ENCODE peak calls at places on chromosome 18, in six cellular contexts. L is CD4-positive, alpha-beta memory T cell; Y is GM23338; W is heart left ventricle; D is foreskin fibroblast; K is mucosa of descending colon. C is an unnamed sample.

GRCh38 chr18:328928-329327 is 61.1 kb upstream of the THOC1 start:
- DNase-seq in K (no peak), D (no peak), Y (no peak), W (no peak), L (no peak), C (no peak)

GRCh38 chr18:48688961-48689360 is 150.1 kb downstream of the CTIF start:
- DNase-seq in Y (no peak), W (no peak), K (no peak), L (no peak), D (no peak), C (no peak)

GRCh38 chr18:36688020-36688965 is 140.5 kb downstream of the TPGS2 start:
- DNase-seq in W (no peak), K (peak), Y (peak), L (peak), D (peak), C (peak)

GRCh38 chr18:57469884-57470283 is 34.7 kb downstream of the ONECUT2 start:
- DNase-seq in Y (no peak), D (no peak), K (peak), L (no peak), W (no peak), C (no peak)

GRCh38 chr18:12408247-12408869 is 629 bp downstream of the PRELID3A start:
- DNase-seq in K (no peak), L (no peak), W (no peak), D (no peak), Y (no peak), C (no peak)

GRCh38 chr18:74598350-74599001 is 806 bp downstream of the ZNF407 start:
- DNase-seq in D (peak), W (peak), L (peak), K (peak), Y (peak), C (peak)

GRCh38 chr18:35049111-35050003 is 8.1 kb downstream of the MAPRE2 start:
- DNase-seq in L (no peak), W (no peak), Y (no peak), K (no peak), D (no peak), C (no peak)

GRCh38 chr18:79786781-79787526 is 10.8 kb upstream of the KCNG2 start:
- DNase-seq in L (no peak), D (peak), W (no peak), Y (no peak), K (no peak), C (no peak)

GRCh38 chr18:48851563-48851962 is 99.2 kb downstream of the SMAD7 start:
- DNase-seq in K (no peak), L (no peak), Y (no peak), W (peak), D (no peak), C (no peak)

GRCh38 chr18:70499218-70499691 is 210.4 kb downstream of the SOCS6 start:
- DNase-seq in L (peak), D (no peak), W (no peak), K (no peak), Y (peak), C (no peak)

GRCh38 chr18:74116628-74117554 is 30.7 kb downstream of the FBXO15 start:
- DNase-seq in D (peak), W (no peak), Y (peak), L (peak), K (no peak), C (peak)

GRCh38 chr18:79523738-79524180 is 128.0 kb downstream of the NFATC1 start:
- DNase-seq in Y (no peak), K (no peak), D (no peak), L (peak), W (no peak), C (peak)

GRCh38 chr18:79645291-79645983 is 34.2 kb upstream of the CTDP1 start:
- DNase-seq in D (no peak), L (no peak), K (no peak), W (no peak), Y (no peak), C (peak)

GRCh38 chr18:136433-136832 is 21.9 kb upstream of the USP14 start:
- DNase-seq in D (no peak), W (no peak), K (no peak), L (peak), Y (peak), C (peak)

GRCh38 chr18:48408111-48408726 is 964 bp downstream of the ZBTB7C start:
- DNase-seq in D (no peak), L (no peak), W (no peak), Y (peak), K (no peak), C (no peak)

GRCh38 chr18:27136208-27136535 is 48.9 kb downstream of the CHST9 start:
- DNase-seq in W (no peak), K (no peak), D (no peak), L (no peak), Y (peak), C (no peak)

GRCh38 chr18:59547691-59548182 is 149.5 kb downstream of the CCBE1 start:
- DNase-seq in L (no peak), K (no peak), Y (peak), W (no peak), D (peak), C (no peak)

GRCh38 chr18:58584219-58585127 is 44.4 kb downstream of the ALPK2 start:
- DNase-seq in Y (peak), L (no peak), W (no peak), D (peak), K (no peak), C (no peak)

GRCh38 chr18:46084431-46084830 is 12.4 kb upstream of the PSTPIP2 start:
- DNase-seq in D (no peak), L (no peak), W (no peak), Y (no peak), K (no peak), C (no peak)

GRCh38 chr18:70431203-70431624 is 142.4 kb downstream of the SOCS6 start:
- DNase-seq in K (no peak), W (no peak), D (peak), Y (no peak), L (no peak), C (no peak)

GRCh38 chr18:60047556-60047955 is 147.8 kb downstream of the PMAIP1 start:
- DNase-seq in D (peak), K (no peak), W (no peak), Y (no peak), L (no peak), C (no peak)

GRCh38 chr18:76323891-76324290 is 171.2 kb downstream of the ZNF516 start:
- DNase-seq in Y (no peak), L (no peak), W (no peak), K (no peak), D (no peak), C (no peak)

GRCh38 chr18:49023281-49023937 is 72.6 kb upstream of the SMAD7 start:
- DNase-seq in W (no peak), Y (no peak), D (no peak), L (no peak), K (no peak), C (peak)

GRCh38 chr18:79784071-79784913 is 13.4 kb upstream of the KCNG2 start:
- DNase-seq in W (no peak), D (no peak), L (no peak), K (no peak), Y (no peak), C (no peak)

GRCh38 chr18:74396252-74397204 is 60.6 kb downstream of the DIPK1C start:
- DNase-seq in D (no peak), K (no peak), L (no peak), W (no peak), Y (no peak), C (no peak)

GRCh38 chr18:2692508-2692907 is 37.0 kb downstream of the SMCHD1 start:
- DNase-seq in D (no peak), K (no peak), L (no peak), Y (no peak), W (no peak), C (no peak)

GRCh38 chr18:26040051-26040656 is 50.3 kb downstream of the SS18 start:
- DNase-seq in W (no peak), D (no peak), K (no peak), L (no peak), Y (no peak), C (no peak)

GRCh38 chr18:24544141-24544498 is 83.7 kb downstream of the HRH4 start:
- DNase-seq in Y (peak), W (no peak), K (no peak), D (no peak), L (no peak), C (no peak)

GRCh38 chr18:63394954-63395353 is 27.3 kb downstream of the VPS4B start:
- DNase-seq in W (no peak), D (no peak), Y (no peak), K (no peak), L (no peak), C (no peak)

GRCh38 chr18:74530584-74530862 is 3.8 kb upstream of the CNDP1 start:
- DNase-seq in D (no peak), K (no peak), L (no peak), Y (no peak), W (no peak), C (no peak)

GRCh38 chr18:68284236-68284635 is 430.7 kb downstream of the TMX3 start:
- DNase-seq in W (no peak), K (no peak), Y (no peak), L (no peak), D (no peak), C (no peak)

GRCh38 chr18:13267517-13267916 is 49.0 kb downstream of the LDLRAD4 start:
- DNase-seq in K (no peak), W (no peak), Y (no peak), D (no peak), L (no peak), C (no peak)

GRCh38 chr18:29644276-29644675 is 1398.3 kb downstream of the DSC3 start:
- DNase-seq in K (no peak), L (no peak), W (no peak), Y (no peak), D (peak), C (no peak)

GRCh38 chr18:79950440-79951341 is 762 bp downstream of the SLC66A2 start:
- DNase-seq in W (no peak), K (peak), L (peak), Y (peak), D (no peak), C (no peak)

GRCh38 chr18:5455644-5456043 is 88.2 kb downstream of the EPB41L3 start:
- DNase-seq in D (no peak), Y (no peak), L (no peak), K (no peak), W (no peak), C (no peak)

GRCh38 chr18:63317982-63318881 is 1.3 kb downstream of the BCL2 start:
- DNase-seq in W (peak), L (peak), Y (peak), D (no peak), K (peak), C (no peak)

GRCh38 chr18:58525517-58525916 is 103.4 kb downstream of the ALPK2 start:
- DNase-seq in D (peak), L (no peak), W (no peak), Y (no peak), K (no peak), C (no peak)

DNA sequence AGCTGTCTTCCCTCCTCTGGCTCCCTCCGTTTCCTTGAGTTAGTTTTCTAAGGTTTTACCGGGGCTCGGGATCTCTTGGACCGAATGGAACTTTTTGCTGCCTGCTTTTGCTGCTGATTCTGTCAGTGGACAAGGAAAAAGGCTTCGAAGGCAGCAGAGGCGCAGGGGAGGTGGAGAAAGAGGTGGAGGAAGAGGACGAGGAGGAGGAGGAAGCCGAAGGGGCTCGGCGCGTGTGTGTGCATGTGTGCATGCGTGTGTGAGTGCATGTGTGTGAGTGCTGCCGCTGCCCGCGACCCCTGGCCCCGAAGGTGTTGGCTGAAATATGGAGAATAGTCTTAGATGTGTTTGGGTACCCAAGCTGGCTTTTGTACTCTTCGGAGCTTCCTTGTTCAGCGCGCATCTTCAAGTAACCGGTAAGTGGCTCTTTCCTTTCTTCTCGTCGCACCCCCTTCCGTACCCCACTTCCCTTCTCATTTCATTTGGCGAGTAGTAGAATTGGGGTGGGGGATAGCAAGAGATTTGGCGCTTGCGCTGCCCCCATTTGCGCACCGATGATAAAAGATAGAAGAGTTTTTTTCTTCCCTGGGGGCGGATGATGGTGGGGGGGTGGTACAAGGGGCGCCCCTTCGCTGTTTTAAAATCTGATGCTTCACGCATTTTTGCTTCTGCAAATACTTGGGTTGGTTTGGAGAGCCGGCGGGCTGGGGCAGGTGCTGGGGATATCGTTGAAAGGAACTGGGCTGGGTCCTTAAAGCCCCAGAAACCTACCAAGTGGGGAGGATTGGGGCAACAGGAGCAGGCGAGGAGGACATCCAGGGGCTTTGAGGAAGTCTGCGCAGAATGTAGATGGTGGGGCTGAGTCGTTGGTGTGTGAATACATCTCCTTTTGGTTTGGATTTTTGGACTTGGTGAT is 725 bp downstream of the DCC start:
- DNase-seq in D (peak), Y (peak), L (no peak), W (no peak), K (no peak), C (no peak)
- H3K4me3 ChIP-seq in D (peak), Y (peak), L (no peak), W (no peak), K (no peak), C (no peak)

DNA sequence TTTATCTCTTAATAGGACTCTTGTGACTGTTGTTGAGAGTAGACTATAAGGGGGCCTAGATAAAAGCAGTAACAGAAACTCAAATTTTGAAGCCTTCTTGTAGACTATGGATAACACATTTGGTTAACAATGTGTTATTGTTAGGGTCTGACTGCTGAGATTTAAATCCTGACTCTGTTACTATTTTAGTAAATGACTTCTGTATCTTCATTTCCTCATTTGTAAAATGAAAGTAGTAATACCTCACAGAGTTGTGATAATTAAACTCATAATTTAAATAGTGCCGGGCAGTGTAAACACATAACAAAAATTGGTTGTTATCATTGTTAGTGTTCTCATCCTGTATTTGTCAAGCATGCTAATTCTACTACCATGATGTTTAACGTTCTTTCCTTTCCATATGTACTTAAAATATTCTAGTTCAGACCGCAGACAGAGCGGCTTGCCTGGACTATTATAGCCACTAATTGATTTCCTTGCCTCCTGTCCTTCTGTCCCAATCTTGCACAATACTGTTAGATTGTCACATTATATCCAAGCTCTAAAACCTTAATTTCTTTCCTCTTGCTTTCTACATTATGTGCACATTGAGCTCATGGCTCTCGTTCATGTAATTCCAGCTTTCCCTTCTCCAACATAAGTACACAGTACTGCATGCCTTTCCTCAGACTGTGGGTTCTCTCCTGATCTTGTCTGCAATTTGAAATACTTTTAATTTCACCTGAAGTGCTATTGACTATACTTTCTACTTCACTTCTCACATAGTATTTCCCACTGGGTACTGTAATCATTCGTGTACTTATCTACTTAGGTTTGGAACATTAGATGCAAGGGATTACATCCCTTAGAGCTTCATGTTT is 48.4 kb downstream of the RBBP8 start:
- DNase-seq in Y (no peak), L (no peak), W (no peak), K (no peak), D (no peak), C (no peak)
- H3K4me3 ChIP-seq in Y (no peak), L (no peak), W (no peak), K (no peak), D (no peak), C (no peak)

GRCh38 chr18:72542993-72543361 is 1.2 kb downstream of the CBLN2 start:
- DNase-seq in W (no peak), Y (peak), K (no peak), L (no peak), D (no peak), C (no peak)
- H3K4me3 ChIP-seq in W (no peak), Y (peak), K (no peak), L (no peak), D (peak), C (no peak)

DNA sequence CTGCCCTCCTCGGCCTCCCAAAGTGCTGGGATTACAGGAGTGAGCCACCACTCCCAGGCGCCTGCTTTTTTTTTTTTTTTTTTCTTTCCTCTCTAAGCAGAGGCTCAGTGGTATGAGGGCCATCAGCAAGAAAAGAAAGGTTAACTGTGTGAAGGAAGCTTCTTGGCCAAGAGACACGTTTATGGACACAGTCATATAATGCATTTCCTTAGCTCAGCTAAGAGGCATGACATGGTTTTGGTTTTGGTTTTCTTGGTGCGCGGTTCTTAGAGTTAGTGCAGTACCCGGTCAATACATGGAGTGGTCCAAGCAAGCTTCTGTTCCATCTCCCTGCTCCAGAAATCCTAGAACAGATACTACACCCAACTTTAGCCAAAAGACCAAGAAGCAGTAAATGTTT is 42.6 kb downstream of the RALBP1 start:
- DNase-seq in W (no peak), D (no peak), L (no peak), Y (no peak), K (no peak), C (no peak)
- H3K4me3 ChIP-seq in W (no peak), D (no peak), L (no peak), Y (no peak), K (no peak), C (no peak)

GRCh38 chr18:7269903-7270302 is 39.0 kb downstream of the LRRC30 start:
- DNase-seq in Y (no peak), L (no peak), D (no peak), W (no peak), K (no peak), C (no peak)

GRCh38 chr18:7273301-7273911 is 42.5 kb downstream of the LRRC30 start:
- DNase-seq in D (peak), Y (no peak), W (peak), K (peak), L (no peak), C (no peak)

GRCh38 chr18:7272268-7273049 is 41.6 kb downstream of the LRRC30 start:
- DNase-seq in W (peak), Y (peak), D (peak), K (peak), L (no peak), C (peak)
- H3K4me3 ChIP-seq in W (peak), Y (no peak), D (no peak), K (no peak), L (no peak), C (no peak)

GRCh38 chr18:50193796-50194622 is 938 bp downstream of the MYO5B start:
- DNase-seq in L (no peak), Y (peak), W (no peak), D (no peak), K (peak), C (no peak)
- H3K4me3 ChIP-seq in L (no peak), Y (peak), W (peak), D (no peak), K (peak), C (no peak)

GRCh38 chr18:10560457-10561045 is 34.7 kb downstream of the NAPG start:
- DNase-seq in K (peak), L (peak), Y (peak), D (peak), W (peak), C (peak)
- H3K4me3 ChIP-seq in K (no peak), L (no peak), Y (no peak), D (peak), W (peak), C (no peak)

DNA sequence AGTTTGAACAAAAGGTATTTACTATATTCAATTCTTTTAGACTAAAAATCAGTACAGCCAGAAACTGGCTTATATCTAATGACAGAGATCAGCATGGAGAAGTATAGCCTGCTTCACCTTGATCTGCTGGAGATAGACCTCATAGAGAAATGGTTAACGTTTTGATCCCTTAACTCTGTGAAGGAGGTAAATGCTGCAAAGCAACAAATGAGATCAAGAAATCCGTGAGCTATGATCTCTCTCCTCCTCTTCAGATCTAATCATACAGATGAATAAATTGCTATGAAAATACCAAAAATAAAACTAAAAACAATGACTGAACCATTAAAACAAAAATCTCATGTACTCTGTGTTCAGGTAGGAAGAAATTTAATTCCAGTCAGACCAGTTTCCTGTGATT is 42.8 kb downstream of the KLHL14 start:
- DNase-seq in Y (no peak), K (no peak), D (no peak), L (peak), W (no peak), C (no peak)
- H3K4me3 ChIP-seq in Y (no peak), K (no peak), D (peak), L (peak), W (peak), C (peak)

C was measured in Jurkat, Clone E6-1.